ENCODE peak calls at places on chromosomes 2 and 18, in ten cellular contexts. M, X, U, I, N, R, P, E, V and S are unnamed samples.

GRCh38 chr2:148526509-148527346 is 117.8 kb upstream of the EPC2 start:
- DNase-seq in M (no peak), X (no peak), U (no peak), I (no peak), N (no peak), R (no peak), P (no peak), E (no peak), V (no peak), S (no peak)

GRCh38 chr2:239532859-239533258 is 132.0 kb upstream of the HDAC4 start:
- DNase-seq in M (no peak), X (no peak), U (no peak), I (no peak), N (no peak), R (no peak), P (peak; percentile 37), E (no peak), V (no peak), S (no peak)

GRCh38 chr2:176814740-176815367 is 397.7 kb upstream of the HNRNPA3 start:
- DNase-seq in M (peak; percentile 8), X (no peak), U (no peak), I (peak; percentile 38), N (peak; percentile 67), R (no peak), P (no peak), E (no peak), V (no peak), S (no peak)

GRCh38 chr18:10033038-10033437 is 119.2 kb downstream of the VAPA start:
- DNase-seq in M (no peak), X (no peak), U (no peak), I (peak; percentile 20), N (no peak), R (no peak), P (no peak), E (no peak), V (no peak), S (no peak)

GRCh38 chr2:68487773-68488355 is 20.5 kb downstream of the APLF start:
- DNase-seq in M (peak; percentile 20), X (no peak), U (no peak), I (peak; percentile 44), N (peak; percentile 47), R (no peak), P (no peak), E (no peak), V (no peak), S (no peak)

GRCh38 chr2:47528874-47529273 is 125.9 kb downstream of the MSH2 start:
- DNase-seq in M (peak; percentile 36), X (no peak), U (no peak), I (peak; percentile 71), N (no peak), R (no peak), P (no peak), E (no peak), V (no peak), S (no peak)

GRCh38 chr2:208939852-208940251 is 484.0 kb upstream of the MAP2 start:
- DNase-seq in M (no peak), X (no peak), U (no peak), I (no peak), N (no peak), R (no peak), P (no peak), E (no peak), V (no peak), S (no peak)

GRCh38 chr2:237574894-237575868 is 8.8 kb downstream of the PRLH start:
- DNase-seq in M (peak; percentile 29), X (no peak), U (no peak), I (no peak), N (no peak), R (no peak), P (peak; percentile 77), E (peak; percentile 52), V (no peak), S (peak; percentile 30)

GRCh38 chr2:203328735-203329549 is 748 bp downstream of the ABI2 start:
- DNase-seq in M (peak; percentile 13), X (no peak), U (peak; percentile 35), I (peak; percentile 62), N (peak; percentile 72), R (peak; percentile 50), P (peak; percentile 74), E (no peak), V (no peak), S (peak; percentile 39)

GRCh38 chr2:7766302-7766701 is 849.1 kb downstream of the RNF144A start:
- DNase-seq in M (no peak), X (no peak), U (no peak), I (no peak), N (no peak), R (no peak), P (no peak), E (no peak), V (no peak), S (no peak)

GRCh38 chr2:227377461-227378351 is 1.4 kb downstream of the TM4SF20 start:
- DNase-seq in M (no peak), X (no peak), U (no peak), I (no peak), N (peak; percentile 18), R (no peak), P (no peak), E (no peak), V (no peak), S (no peak)

GRCh38 chr2:25044990-25045389 is 3.1 kb downstream of the EFR3B start:
- DNase-seq in M (no peak), X (no peak), U (no peak), I (no peak), N (no peak), R (peak; percentile 64), P (no peak), E (no peak), V (no peak), S (no peak)

DNA sequence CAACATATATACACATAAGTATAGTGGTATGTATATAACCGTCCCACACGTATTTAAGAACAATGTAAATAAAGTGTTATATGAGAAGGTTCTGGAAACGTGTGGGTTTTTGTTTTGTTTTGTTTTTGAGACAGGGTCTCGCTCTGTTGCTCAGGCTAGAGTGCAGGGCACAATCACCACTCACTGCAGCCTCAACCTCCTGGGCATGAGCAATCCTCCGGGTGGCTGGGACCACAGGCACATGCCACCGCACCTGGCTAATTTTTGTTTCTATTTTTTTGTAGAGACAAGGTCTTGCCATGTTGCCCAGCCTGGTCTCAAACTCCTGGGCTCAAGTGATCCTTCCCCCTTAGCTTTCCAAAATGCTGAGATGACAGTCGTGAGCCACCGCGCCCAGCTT is 6.2 kb downstream of the ADAM17 start:
- DNase-seq in M (no peak), X (no peak), U (peak; percentile 57), I (no peak), N (no peak), R (no peak), P (no peak), E (no peak), V (no peak), S (no peak)
- H3K4me1 ChIP-seq in M (peaks cover 36% of the 10 kb centered on the region), X (peaks cover 45% of the 10 kb centered on the region), U (no peaks in the 10 kb centered on the region), I (peaks cover 37% of the 10 kb centered on the region), N (peaks cover 16% of the 10 kb centered on the region), R (peaks cover 74% of the 10 kb centered on the region), P (peaks cover 53% of the 10 kb centered on the region), E (peaks cover 38% of the 10 kb centered on the region), V (peaks cover 91% of the 10 kb centered on the region), S (peaks cover 64% of the 10 kb centered on the region)

DNA sequence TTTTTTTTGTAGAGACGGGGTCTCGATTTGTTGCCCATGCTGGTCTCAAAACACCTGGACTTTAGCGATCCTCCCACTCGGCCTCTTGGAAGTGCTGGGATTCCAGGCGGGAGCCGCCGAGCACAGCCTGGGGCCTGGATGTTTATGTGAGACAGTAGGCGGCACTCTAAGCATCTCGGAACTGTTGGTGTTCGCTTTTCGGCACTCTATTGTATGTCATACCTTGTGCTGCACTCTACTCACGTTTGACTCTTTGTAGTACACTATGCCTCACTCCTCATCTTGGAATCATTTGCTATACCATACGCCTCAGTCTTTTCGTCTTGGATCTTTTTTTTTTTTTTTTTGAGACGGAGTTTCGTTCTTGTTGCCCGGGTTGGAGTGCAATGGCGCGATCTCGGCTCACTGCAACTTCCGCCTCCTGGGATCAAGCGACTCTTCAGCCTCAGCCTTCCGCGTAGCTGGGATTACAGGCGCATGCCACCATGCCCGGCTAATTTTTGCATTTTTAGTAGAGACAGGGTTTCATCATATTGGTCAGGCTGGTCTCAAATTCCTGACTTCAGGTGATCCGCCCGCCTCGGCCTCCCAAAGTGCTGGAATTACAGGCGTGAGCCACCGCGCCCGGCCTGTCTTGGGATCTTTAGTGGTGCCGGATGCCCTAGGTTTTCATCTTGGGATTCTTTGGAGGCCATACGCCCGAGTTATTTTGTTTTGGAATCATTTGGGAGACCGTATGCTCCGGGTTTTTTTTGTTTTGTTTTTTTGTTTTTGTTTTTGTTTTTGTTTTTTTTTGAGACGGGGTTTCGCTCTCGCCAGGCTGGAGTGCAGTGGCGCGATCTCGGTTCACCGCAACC is 24.2 kb upstream of the ZDBF2 start:
- DNase-seq in M (no peak), X (no peak), U (no peak), I (peak; percentile 33), N (peak; percentile 70), R (no peak), P (no peak), E (no peak), V (no peak), S (no peak)
- TF ChIP-seq CTCF in M (no peak), X (no peak), U (no peak), I (peak; percentile 24), N (peak; percentile 30), R (no peak), P (no peak), E (no peak), V (no peak), S (no peak)

GRCh38 chr2:96276787-96277499 is 10.9 kb downstream of the CIAO1 start:
- DNase-seq in M (no peak), X (no peak), U (no peak), I (no peak), N (no peak), R (no peak), P (no peak), E (no peak), V (no peak), S (no peak)

GRCh38 chr2:96271995-96272394 is 6.0 kb downstream of the CIAO1 start:
- DNase-seq in M (no peak), X (no peak), U (no peak), I (no peak), N (no peak), R (no peak), P (no peak), E (no peak), V (no peak), S (no peak)

GRCh38 chr2:96273763-96274162 is 7.7 kb downstream of the CIAO1 start:
- DNase-seq in M (no peak), X (no peak), U (no peak), I (no peak), N (no peak), R (no peak), P (no peak), E (no peak), V (no peak), S (no peak)

GRCh38 chr2:96274355-96275056 is 8.5 kb downstream of the CIAO1 start:
- DNase-seq in M (no peak), X (no peak), U (no peak), I (no peak), N (no peak), R (no peak), P (no peak), E (no peak), V (no peak), S (no peak)
- H3K27ac ChIP-seq in M (no peak overlapping the region), X (no peak overlapping the region), U (no peak overlapping the region), I (no peak overlapping the region), N (peak overlapping the region; percentile 19), R (no peak overlapping the region), P (no peak overlapping the region), E (no peak overlapping the region), V (no peak overlapping the region), S (peak overlapping the region; percentile 22)

DNA sequence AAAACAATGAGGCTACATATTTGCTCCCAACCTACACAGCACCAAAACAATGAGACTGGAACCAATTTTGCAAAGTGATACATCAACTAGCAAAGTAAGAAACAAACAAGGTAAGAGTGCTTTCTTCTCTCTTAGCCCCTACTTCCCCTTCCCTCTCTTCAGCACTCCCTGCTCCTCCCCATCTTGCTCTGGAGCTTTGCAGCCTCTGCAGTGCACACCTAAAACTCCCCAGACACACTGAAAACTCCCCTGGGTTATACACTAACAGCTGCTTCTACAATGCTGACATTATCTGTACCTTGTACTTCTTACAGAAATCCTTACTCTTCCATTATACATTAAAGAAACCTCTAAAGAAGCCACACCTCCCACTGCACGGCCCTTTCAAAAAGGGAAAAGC is 93.7 kb downstream of the RBMS1 start:
- DNase-seq in M (no peak), X (no peak), U (no peak), I (no peak), N (peak; percentile 29), R (no peak), P (no peak), E (no peak), V (no peak), S (no peak)
- H3K4me1 ChIP-seq in M (peaks cover 26% of the 10 kb centered on the region), X (peaks cover 84% of the 10 kb centered on the region), U (no peaks in the 10 kb centered on the region), I (peaks cover 55% of the 10 kb centered on the region), N (peaks cover 63% of the 10 kb centered on the region), R (peaks cover 56% of the 10 kb centered on the region), P (peaks cover 63% of the 10 kb centered on the region), E (peaks cover 63% of the 10 kb centered on the region), V (peaks cover 82% of the 10 kb centered on the region), S (peaks cover 91% of the 10 kb centered on the region)